ENCODE peak calls at places on chromosomes 5 and 9, in seven cellular contexts. One of them, this sample, is unnamed.

GRCh38 chr9:134359493-134360179 is 33.4 kb downstream of the RXRA start:
- DNase-seq in GM12865: no peak
- DNase-seq in lower lobe of right lung: no peak
- DNase-seq in pancreas: no peak
- DNase-seq in adrenal gland: no peak
- DNase-seq in coronary artery: no peak
- DNase-seq in AG09309: no peak
- DNase-seq in this sample: no peak

GRCh38 chr9:111251453-111251837 is 78.6 kb downstream of the OR2K2 start:
- DNase-seq in adrenal gland: no peak
- DNase-seq in pancreas: no peak
- DNase-seq in lower lobe of right lung: no peak
- DNase-seq in AG09309: no peak
- DNase-seq in coronary artery: no peak
- DNase-seq in GM12865: no peak
- DNase-seq in this sample: no peak

GRCh38 chr9:87613265-87614111 is 112.4 kb upstream of the CTSL start:
- DNase-seq in coronary artery: no peak
- DNase-seq in adrenal gland: no peak
- DNase-seq in lower lobe of right lung: no peak
- DNase-seq in GM12865: peak; percentile 54
- DNase-seq in pancreas: no peak
- DNase-seq in AG09309: no peak
- DNase-seq in this sample: no peak

GRCh38 chr5:6585939-6586646 is 46.8 kb downstream of the NSUN2 start:
- DNase-seq in AG09309: no peak
- DNase-seq in coronary artery: no peak
- DNase-seq in GM12865: no peak
- DNase-seq in pancreas: no peak
- DNase-seq in lower lobe of right lung: no peak
- DNase-seq in adrenal gland: no peak
- DNase-seq in this sample: no peak

GRCh38 chr9:91047993-91048607 is 246.5 kb downstream of the SYK start:
- DNase-seq in coronary artery: no peak
- DNase-seq in adrenal gland: no peak
- DNase-seq in AG09309: peak; percentile 74
- DNase-seq in GM12865: peak; percentile 16
- DNase-seq in pancreas: no peak
- DNase-seq in lower lobe of right lung: no peak
- DNase-seq in this sample: peak; percentile 78

GRCh38 chr9:69805962-69806633 is 14.5 kb upstream of the CFAP95 start:
- DNase-seq in lower lobe of right lung: no peak
- DNase-seq in GM12865: no peak
- DNase-seq in AG09309: no peak
- DNase-seq in adrenal gland: peak; percentile 23
- DNase-seq in coronary artery: no peak
- DNase-seq in pancreas: no peak
- DNase-seq in this sample: no peak

GRCh38 chr5:65800775-65801174 is 78.8 kb downstream of the NLN start:
- DNase-seq in GM12865: no peak
- DNase-seq in lower lobe of right lung: no peak
- DNase-seq in pancreas: no peak
- DNase-seq in coronary artery: no peak
- DNase-seq in AG09309: no peak
- DNase-seq in adrenal gland: no peak
- DNase-seq in this sample: no peak

GRCh38 chr9:2356391-2356790 is 265.2 kb upstream of the VLDLR start:
- DNase-seq in adrenal gland: no peak
- DNase-seq in lower lobe of right lung: no peak
- DNase-seq in GM12865: no peak
- DNase-seq in AG09309: no peak
- DNase-seq in pancreas: no peak
- DNase-seq in coronary artery: no peak
- DNase-seq in this sample: peak; percentile 9

GRCh38 chr9:117528225-117528624 is 113.4 kb upstream of the ASTN2 start:
- DNase-seq in adrenal gland: no peak
- DNase-seq in GM12865: peak; percentile 2
- DNase-seq in coronary artery: no peak
- DNase-seq in lower lobe of right lung: no peak
- DNase-seq in pancreas: no peak
- DNase-seq in AG09309: no peak
- DNase-seq in this sample: no peak

GRCh38 chr5:126490167-126490937 is 67.1 kb downstream of the GRAMD2B start:
- DNase-seq in lower lobe of right lung: no peak
- DNase-seq in AG09309: no peak
- DNase-seq in coronary artery: no peak
- DNase-seq in pancreas: no peak
- DNase-seq in adrenal gland: no peak
- DNase-seq in GM12865: no peak
- DNase-seq in this sample: peak; percentile 49

GRCh38 chr5:141392429-141393198 is at the start of gene PCDHGA8:
- DNase-seq in GM12865: no peak
- DNase-seq in AG09309: no peak
- DNase-seq in pancreas: no peak
- DNase-seq in adrenal gland: no peak
- DNase-seq in lower lobe of right lung: no peak
- DNase-seq in coronary artery: no peak
- DNase-seq in this sample: no peak

GRCh38 chr5:130978475-130978874 is 186.6 kb downstream of the HINT1 start:
- DNase-seq in GM12865: no peak
- DNase-seq in pancreas: no peak
- DNase-seq in coronary artery: no peak
- DNase-seq in AG09309: peak; percentile 37
- DNase-seq in adrenal gland: no peak
- DNase-seq in lower lobe of right lung: no peak
- DNase-seq in this sample: peak; percentile 61

GRCh38 chr5:142888469-142889085 is 118.4 kb downstream of the ARHGAP26 start:
- DNase-seq in pancreas: no peak
- DNase-seq in adrenal gland: no peak
- DNase-seq in AG09309: no peak
- DNase-seq in GM12865: peak; percentile 23
- DNase-seq in coronary artery: no peak
- DNase-seq in lower lobe of right lung: no peak
- DNase-seq in this sample: peak; percentile 65

GRCh38 chr5:77550416-77550815 is 58.3 kb upstream of the WDR41 start:
- DNase-seq in pancreas: no peak
- DNase-seq in AG09309: no peak
- DNase-seq in coronary artery: no peak
- DNase-seq in adrenal gland: no peak
- DNase-seq in GM12865: no peak
- DNase-seq in lower lobe of right lung: no peak
- DNase-seq in this sample: no peak

GRCh38 chr5:91706785-91707520 is 323.8 kb upstream of the ARRDC3 start:
- DNase-seq in GM12865: no peak
- DNase-seq in pancreas: no peak
- DNase-seq in adrenal gland: no peak
- DNase-seq in lower lobe of right lung: no peak
- DNase-seq in AG09309: no peak
- DNase-seq in coronary artery: no peak
- DNase-seq in this sample: no peak

GRCh38 chr9:136920832-136921231 is 23.7 kb downstream of the FBXW5 start:
- DNase-seq in pancreas: no peak
- DNase-seq in coronary artery: no peak
- DNase-seq in lower lobe of right lung: no peak
- DNase-seq in AG09309: no peak
- DNase-seq in adrenal gland: no peak
- DNase-seq in GM12865: no peak
- DNase-seq in this sample: no peak

GRCh38 chr9:6428940-6429889 is 16.2 kb downstream of the UHRF2 start:
- DNase-seq in coronary artery: no peak
- DNase-seq in lower lobe of right lung: no peak
- DNase-seq in AG09309: no peak
- DNase-seq in adrenal gland: no peak
- DNase-seq in pancreas: no peak
- DNase-seq in GM12865: peak; percentile 83
- DNase-seq in this sample: no peak

GRCh38 chr5:38383701-38384100 is 125.3 kb downstream of the EGFLAM start:
- DNase-seq in coronary artery: no peak
- DNase-seq in pancreas: no peak
- DNase-seq in adrenal gland: no peak
- DNase-seq in GM12865: no peak
- DNase-seq in AG09309: no peak
- DNase-seq in lower lobe of right lung: no peak
- DNase-seq in this sample: no peak

GRCh38 chr5:130400091-130400490 is 495.8 kb downstream of the CHSY3 start:
- DNase-seq in GM12865: no peak
- DNase-seq in lower lobe of right lung: no peak
- DNase-seq in pancreas: no peak
- DNase-seq in adrenal gland: no peak
- DNase-seq in coronary artery: no peak
- DNase-seq in AG09309: peak; percentile 16
- DNase-seq in this sample: peak; percentile 53

GRCh38 chr9:136327313-136327971 is at the start of gene GPSM1:
- DNase-seq in GM12865: no peak
- DNase-seq in coronary artery: no peak
- DNase-seq in pancreas: no peak
- DNase-seq in AG09309: no peak
- DNase-seq in lower lobe of right lung: no peak
- DNase-seq in adrenal gland: peak; percentile 68
- DNase-seq in this sample: peak; percentile 33

GRCh38 chr9:125682340-125682739 is 24.7 kb downstream of the MAPKAP1 start:
- DNase-seq in AG09309: no peak
- DNase-seq in coronary artery: no peak
- DNase-seq in GM12865: no peak
- DNase-seq in adrenal gland: no peak
- DNase-seq in lower lobe of right lung: no peak
- DNase-seq in pancreas: no peak
- DNase-seq in this sample: no peak

DNA sequence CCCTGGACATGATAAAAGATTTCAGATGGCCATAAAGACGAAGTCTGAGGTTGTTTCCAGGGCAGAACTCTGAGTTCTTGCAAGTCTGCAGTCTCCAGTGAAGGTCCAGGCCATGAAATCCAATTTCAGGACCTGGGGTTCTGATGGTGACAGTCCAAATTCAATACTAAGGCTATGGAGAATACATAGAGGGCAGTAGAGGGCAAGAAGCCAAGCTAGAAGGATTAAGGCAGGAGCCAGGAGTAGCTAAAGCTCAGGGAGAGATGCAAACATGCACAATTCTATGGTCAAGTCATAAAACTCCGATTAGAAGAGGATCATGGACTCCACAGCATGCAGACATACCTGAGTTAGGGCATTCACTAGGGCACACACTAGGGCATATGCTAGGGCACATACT is 11.4 kb downstream of the SLIT3 start:
- DNase-seq in lower lobe of right lung: no peak
- DNase-seq in AG09309: no peak
- DNase-seq in adrenal gland: no peak
- DNase-seq in coronary artery: no peak
- DNase-seq in GM12865: no peak
- DNase-seq in pancreas: no peak
- DNase-seq in this sample: no peak
- H3K4me3 ChIP-seq in lower lobe of right lung: no peak overlapping the region
- H3K4me3 ChIP-seq in AG09309: no peak overlapping the region
- H3K4me3 ChIP-seq in adrenal gland: no peak overlapping the region
- H3K4me3 ChIP-seq in coronary artery: no peak overlapping the region
- H3K4me3 ChIP-seq in GM12865: no peak overlapping the region
- H3K4me3 ChIP-seq in pancreas: no peak overlapping the region
- H3K4me3 ChIP-seq in this sample: no peak overlapping the region

GRCh38 chr9:121990600-121991304 is 102.4 kb downstream of the TTLL11 start:
- DNase-seq in pancreas: no peak
- DNase-seq in lower lobe of right lung: no peak
- DNase-seq in AG09309: no peak
- DNase-seq in adrenal gland: no peak
- DNase-seq in GM12865: no peak
- DNase-seq in coronary artery: no peak
- DNase-seq in this sample: no peak

GRCh38 chr9:121991305-121991661 is 101.8 kb downstream of the TTLL11 start:
- DNase-seq in pancreas: no peak
- DNase-seq in AG09309: no peak
- DNase-seq in lower lobe of right lung: no peak
- DNase-seq in adrenal gland: no peak
- DNase-seq in coronary artery: no peak
- DNase-seq in GM12865: no peak
- DNase-seq in this sample: no peak

GRCh38 chr9:121987312-121987711 is 105.8 kb downstream of the TTLL11 start:
- DNase-seq in GM12865: no peak
- DNase-seq in AG09309: no peak
- DNase-seq in lower lobe of right lung: no peak
- DNase-seq in coronary artery: no peak
- DNase-seq in pancreas: no peak
- DNase-seq in adrenal gland: no peak
- DNase-seq in this sample: no peak

GRCh38 chr9:121985792-121986494 is 107.2 kb downstream of the TTLL11 start:
- DNase-seq in pancreas: no peak
- DNase-seq in AG09309: no peak
- DNase-seq in adrenal gland: no peak
- DNase-seq in lower lobe of right lung: no peak
- DNase-seq in GM12865: no peak
- DNase-seq in coronary artery: peak; percentile 81
- DNase-seq in this sample: no peak

GRCh38 chr9:121989010-121989409 is 104.1 kb downstream of the TTLL11 start:
- DNase-seq in AG09309: no peak
- DNase-seq in GM12865: no peak
- DNase-seq in pancreas: no peak
- DNase-seq in coronary artery: no peak
- DNase-seq in adrenal gland: no peak
- DNase-seq in lower lobe of right lung: no peak
- DNase-seq in this sample: peak; percentile 46
- TF ChIP-seq CTCF in AG09309: peak; percentile 19
- TF ChIP-seq CTCF in GM12865: no peak
- TF ChIP-seq CTCF in pancreas: no peak
- TF ChIP-seq CTCF in coronary artery: no peak
- TF ChIP-seq CTCF in adrenal gland: no peak
- TF ChIP-seq CTCF in lower lobe of right lung: no peak
- TF ChIP-seq CTCF in this sample: peak; percentile 7

DNA sequence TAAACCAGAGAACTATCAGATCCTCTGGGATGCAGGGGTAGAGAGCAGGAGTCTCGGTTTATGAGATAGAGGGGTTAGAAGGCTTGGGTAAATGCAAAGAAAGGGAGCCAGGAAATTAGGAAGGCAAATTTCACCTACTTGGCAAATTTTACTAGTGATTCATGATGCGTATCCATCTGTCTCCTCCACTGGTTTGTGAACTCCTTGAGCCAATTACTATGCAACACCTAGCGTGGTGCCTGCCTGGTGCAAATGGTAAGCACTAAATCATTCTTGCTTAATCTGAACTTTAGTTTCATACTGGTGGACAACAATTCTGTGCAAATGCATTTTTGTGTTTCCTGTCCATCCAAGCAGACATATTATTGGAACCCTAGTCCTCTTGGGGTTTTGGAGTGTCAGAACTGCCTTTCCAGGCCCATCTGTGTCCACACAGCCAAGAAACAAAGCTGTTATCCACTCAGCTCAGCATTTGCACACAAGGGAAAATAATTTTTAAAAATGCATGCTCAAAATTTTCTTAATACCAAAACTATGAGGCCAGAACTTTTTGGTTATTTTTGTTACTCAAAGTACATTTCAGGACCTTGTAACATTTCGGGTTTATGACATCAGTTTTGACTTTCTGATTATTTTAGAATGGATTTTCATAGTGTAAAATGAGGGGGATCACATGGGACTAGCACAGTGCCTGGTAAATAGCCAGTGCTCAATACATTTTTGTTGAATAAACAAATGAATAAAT is 5.2 kb downstream of the HAPLN1 start:
- DNase-seq in coronary artery: no peak
- DNase-seq in AG09309: no peak
- DNase-seq in adrenal gland: no peak
- DNase-seq in pancreas: no peak
- DNase-seq in lower lobe of right lung: no peak
- DNase-seq in GM12865: no peak
- DNase-seq in this sample: peak; percentile 45
- H3K4me3 ChIP-seq in coronary artery: no peak overlapping the region
- H3K4me3 ChIP-seq in AG09309: no peak overlapping the region
- H3K4me3 ChIP-seq in adrenal gland: no peak overlapping the region
- H3K4me3 ChIP-seq in pancreas: no peak overlapping the region
- H3K4me3 ChIP-seq in lower lobe of right lung: no peak overlapping the region
- H3K4me3 ChIP-seq in GM12865: no peak overlapping the region
- H3K4me3 ChIP-seq in this sample: no peak overlapping the region

GRCh38 chr5:175588709-175589429 is 69.0 kb upstream of the HRH2 start:
- DNase-seq in AG09309: no peak
- DNase-seq in GM12865: no peak
- DNase-seq in adrenal gland: no peak
- DNase-seq in pancreas: no peak
- DNase-seq in lower lobe of right lung: no peak
- DNase-seq in coronary artery: no peak
- DNase-seq in this sample: no peak
- TF ChIP-seq CTCF in AG09309: no peak
- TF ChIP-seq CTCF in GM12865: no peak
- TF ChIP-seq CTCF in adrenal gland: no peak
- TF ChIP-seq CTCF in pancreas: no peak
- TF ChIP-seq CTCF in lower lobe of right lung: no peak
- TF ChIP-seq CTCF in coronary artery: no peak
- TF ChIP-seq CTCF in this sample: no peak